ENCODE peak calls at places on chromosomes 11 and 22, in eight cellular contexts. V, W, X, I, S, R, Z and P are unnamed samples.

GRCh38 chr22:32995335-32995734 is 62.8 kb downstream of the SYN3 start:
- DNase-seq in W (no peak), X (no peak), R (peak), I (no peak), V (no peak), Z (no peak), S (no peak), P (no peak)

GRCh38 chr11:29432719-29433325 is 584.0 kb downstream of the KCNA4 start:
- DNase-seq in Z (no peak), S (no peak), V (peak), W (peak), X (no peak), I (peak), R (no peak), P (no peak)

GRCh38 chr11:131692961-131693360 is 322.5 kb downstream of the NTM start:
- DNase-seq in R (peak), I (no peak), X (no peak), V (no peak), Z (no peak), S (no peak), W (no peak), P (no peak)

GRCh38 chr11:122491486-122491885 is 164.0 kb upstream of the UBASH3B start:
- DNase-seq in Z (no peak), S (no peak), V (no peak), W (no peak), X (no peak), I (no peak), R (no peak), P (no peak)

GRCh38 chr11:74696932-74697687 is 34.1 kb downstream of the CHRDL2 start:
- DNase-seq in W (no peak), Z (no peak), S (no peak), X (no peak), I (no peak), R (peak), V (no peak), P (no peak)

GRCh38 chr11:47589504-47590025 is 3.1 kb downstream of the FAM180B start:
- DNase-seq in S (no peak), I (no peak), W (no peak), X (no peak), V (no peak), Z (no peak), R (no peak), P (no peak)

GRCh38 chr11:9664276-9665171 is 647 bp downstream of the SWAP70 start:
- DNase-seq in S (no peak), Z (no peak), X (no peak), W (no peak), I (no peak), R (no peak), V (peak), P (peak)

GRCh38 chr11:65307298-65308229 is 7.1 kb upstream of the CDC42EP2 start:
- DNase-seq in S (no peak), R (no peak), X (no peak), I (no peak), V (no peak), W (no peak), Z (no peak), P (no peak)